ENCODE peak calls at places on chromosomes 5 and 9, in five cellular contexts. C, G, U, P and B are unnamed samples.

GRCh38 chr5:160083012-160083436 is 36.2 kb downstream of the PWWP2A start:
- DNase-seq in C (no peak), P (no peak), G (no peak), U (no peak), B (no peak)

GRCh38 chr9:75930766-75931311 is 40.4 kb downstream of the PCSK5 start:
- DNase-seq in C (no peak), G (no peak), P (no peak), U (no peak), B (no peak)

GRCh38 chr9:127027694-127028093 is 94.7 kb downstream of the ANGPTL2 start:
- DNase-seq in P (no peak), C (no peak), G (no peak), U (no peak), B (no peak)

GRCh38 chr9:132351404-132352050 is 3.3 kb downstream of the SETX start:
- DNase-seq in G (no peak), U (no peak), C (no peak), P (peak; percentile 43), B (no peak)

GRCh38 chr9:93257808-93258331 is 73.9 kb downstream of the WNK2 start:
- DNase-seq in P (no peak), G (no peak), U (no peak), C (peak; percentile 4), B (no peak)

GRCh38 chr5:138226917-138227316 is 13.8 kb upstream of the CDC23 start:
- DNase-seq in P (no peak), G (no peak), C (no peak), U (no peak), B (no peak)

GRCh38 chr5:91586232-91586631 is 203.1 kb upstream of the ARRDC3 start:
- DNase-seq in U (no peak), G (no peak), C (no peak), P (no peak), B (no peak)

GRCh38 chr5:149962040-149962439 is 1.5 kb downstream of the SLC26A2 start:
- DNase-seq in P (peak; percentile 25), U (no peak), G (no peak), C (no peak), B (no peak)

GRCh38 chr5:32536246-32536645 is 49.1 kb upstream of the SUB1 start:
- DNase-seq in G (no peak), P (no peak), C (no peak), U (no peak), B (no peak)

GRCh38 chr5:96278995-96279394 is 154.1 kb downstream of the PCSK1 start:
- DNase-seq in G (no peak), P (no peak), C (no peak), U (no peak), B (no peak)

GRCh38 chr5:123549256-123549904 is 37.4 kb downstream of the CSNK1G3 start:
- DNase-seq in G (no peak), C (no peak), P (peak; percentile 79), U (no peak), B (no peak)

GRCh38 chr9:121658166-121658565 is 6.7 kb downstream of the DAB2IP start:
- DNase-seq in C (no peak), P (no peak), G (no peak), U (peak; percentile 61), B (no peak)

GRCh38 chr5:177389368-177390169 is 5.3 kb downstream of the SLC34A1 start:
- DNase-seq in G (no peak), P (peak; percentile 66), U (no peak), C (peak; percentile 61), B (no peak)

GRCh38 chr5:95969646-95970358 is 8.2 kb upstream of the ELL2 start:
- DNase-seq in U (no peak), G (no peak), C (no peak), P (no peak), B (no peak)

GRCh38 chr9:77092536-77092935 is 73.1 kb downstream of the FOXB2 start:
- DNase-seq in U (no peak), G (no peak), C (no peak), P (no peak), B (no peak)

GRCh38 chr5:79318935-79319614 is 83.1 kb downstream of the JMY start:
- DNase-seq in P (no peak), C (no peak), G (no peak), U (no peak), B (no peak)

GRCh38 chr9:135758870-135759269 is 56.9 kb downstream of the KCNT1 start:
- DNase-seq in U (no peak), P (no peak), C (no peak), G (no peak), B (no peak)

GRCh38 chr5:77083088-77083487 is 4.0 kb downstream of the ZBED3 start:
- DNase-seq in U (no peak), G (no peak), P (no peak), C (no peak), B (no peak)

GRCh38 chr9:93565089-93565488 is 11.3 kb upstream of the PHF2 start:
- DNase-seq in C (no peak), U (no peak), G (no peak), P (peak; percentile 39), B (no peak)

GRCh38 chr9:103183569-103184191 is 188.5 kb downstream of the CYLC2 start:
- DNase-seq in C (no peak), P (no peak), U (no peak), G (no peak), B (no peak)

GRCh38 chr9:136965771-136966484 is 11.4 kb upstream of the PTGDS start:
- DNase-seq in P (peak; percentile 65), C (no peak), G (peak; percentile 66), U (peak; percentile 43), B (no peak)
- H3K27ac ChIP-seq in P (peak overlapping the region; percentile 19), C (no peak overlapping the region), G (peak overlapping the region; percentile 44), U (no peak overlapping the region), B (no peak overlapping the region)

DNA sequence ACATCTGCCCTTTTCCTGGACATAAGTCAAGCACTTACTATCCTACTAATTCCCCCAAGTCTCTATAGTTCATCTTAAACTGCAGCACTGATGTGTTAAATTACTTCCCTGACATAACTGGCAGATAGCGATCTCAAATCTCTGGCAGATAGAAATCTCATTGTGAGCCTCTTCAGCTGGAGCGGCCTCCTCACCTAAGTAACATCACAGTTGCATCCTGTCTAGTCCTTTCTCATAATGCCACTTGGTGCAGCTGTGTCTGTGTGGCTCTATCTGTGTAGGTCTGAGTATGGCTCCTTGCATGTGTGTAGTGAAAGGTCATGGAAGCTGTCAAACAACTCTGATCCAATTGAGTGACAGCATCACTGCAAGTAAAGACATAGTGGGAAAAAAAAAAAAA is 53.6 kb upstream of the FST start:
- DNase-seq in U (no peak), P (no peak), G (no peak), C (no peak), B (no peak)
- H3K27ac ChIP-seq in U (no peak overlapping the region), P (no peak overlapping the region), G (no peak overlapping the region), C (no peak overlapping the region), B (no peak overlapping the region)

GRCh38 chr5:155836404-155836803 is 490.6 kb upstream of the SGCD start:
- DNase-seq in U (no peak), C (no peak), P (no peak), G (no peak), B (no peak)
- H3K27ac ChIP-seq in U (no peak overlapping the region), C (no peak overlapping the region), P (no peak overlapping the region), G (no peak overlapping the region), B (no peak overlapping the region)

DNA sequence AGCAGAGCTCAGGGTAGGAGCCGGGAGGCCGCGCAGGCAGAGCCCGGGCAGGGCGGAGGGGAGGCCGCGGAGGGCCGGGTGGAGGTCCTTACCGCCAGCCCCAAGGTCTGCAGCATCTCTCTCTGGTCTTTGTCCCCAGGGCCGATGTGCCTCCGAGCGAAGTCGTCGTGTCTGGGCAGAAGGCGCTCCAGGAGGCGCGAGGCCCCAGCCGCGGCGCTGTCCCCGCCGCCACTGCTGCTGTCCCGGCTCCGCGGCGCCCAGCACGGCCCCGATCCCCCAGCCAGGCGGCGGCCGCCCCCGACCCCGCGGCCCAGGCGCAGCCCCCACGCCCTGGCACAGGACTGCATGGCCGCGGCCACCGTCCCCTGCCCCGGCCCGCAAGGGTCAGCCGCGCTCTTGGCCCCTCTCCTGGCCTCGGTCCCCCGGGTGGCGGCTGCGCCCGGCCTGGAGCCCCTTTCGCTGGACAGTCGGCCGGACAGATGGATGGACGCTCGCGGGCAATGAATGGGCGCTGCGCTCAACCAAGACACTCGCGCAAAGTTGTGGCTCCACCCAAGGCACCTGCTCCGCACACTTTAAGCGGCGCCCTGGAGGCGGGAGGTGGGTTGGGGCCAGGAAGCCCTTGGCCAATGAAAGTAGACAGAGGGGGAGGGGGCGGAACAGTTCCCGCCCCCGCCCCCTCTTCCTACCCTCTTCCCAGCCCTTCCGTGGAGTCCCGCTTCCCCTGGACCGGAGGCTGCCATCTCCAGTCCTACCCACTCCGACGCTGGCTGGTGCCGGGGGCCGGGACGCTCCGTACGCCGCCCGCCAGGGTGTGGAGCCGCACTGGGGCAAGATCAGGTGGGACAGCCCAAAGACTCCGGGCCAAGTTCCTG is at the start of gene GLDC:
- DNase-seq in U (peak; percentile 12), C (peak; percentile 22), G (peak; percentile 45), P (peak; percentile 53), B (no peak)
- H3K27ac ChIP-seq in U (no peak within 1 kb of the TSS), C (no peak within 1 kb of the TSS), G (no peak within 1 kb of the TSS), P (no peak within 1 kb of the TSS), B (no peak within 1 kb of the TSS)

DNA sequence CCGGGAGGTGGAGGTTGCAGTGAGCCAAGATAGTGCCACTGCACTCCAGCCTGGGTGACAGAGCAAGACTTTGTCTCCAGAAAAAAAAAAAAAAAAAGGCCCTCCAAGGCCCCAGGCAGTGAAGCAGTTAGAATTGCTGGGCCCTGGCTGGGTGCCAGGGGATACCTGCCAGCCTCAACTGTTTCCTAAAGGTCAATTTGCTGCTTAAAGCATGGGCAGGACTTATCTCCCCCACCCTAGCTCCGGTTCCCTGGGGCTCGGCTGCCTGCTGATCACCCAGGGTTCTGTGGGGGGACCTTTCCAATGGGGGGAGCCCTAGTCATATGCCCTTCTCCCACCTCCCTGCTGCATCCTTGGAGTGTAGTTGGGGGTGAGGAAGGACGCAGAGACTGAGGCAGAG is 25.7 kb downstream of the NCS1 start:
- DNase-seq in C (no peak), P (no peak), G (no peak), U (no peak), B (no peak)
- H3K27ac ChIP-seq in C (peak overlapping the region; percentile 15), P (no peak overlapping the region), G (no peak overlapping the region), U (no peak overlapping the region), B (peak overlapping the region; percentile 94)

DNA sequence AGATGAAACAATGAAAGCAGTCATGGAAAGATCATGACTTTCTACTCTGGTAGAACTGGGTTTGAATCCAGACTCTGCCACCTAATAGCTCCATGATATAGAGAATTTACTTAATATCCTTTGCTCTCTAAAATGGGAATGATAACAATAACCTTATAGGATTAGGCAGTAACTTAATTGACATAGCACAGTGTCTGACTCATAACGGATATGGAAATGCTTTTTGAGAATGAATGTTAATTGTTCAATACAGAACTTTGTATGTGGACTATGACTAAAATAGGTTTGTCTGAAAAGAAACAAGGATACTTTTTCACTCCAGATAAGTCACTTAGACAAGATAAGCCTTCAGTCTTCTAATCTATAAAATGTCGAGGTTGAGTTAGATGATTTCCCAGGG is 330.7 kb downstream of the PTPRD start:
- DNase-seq in G (no peak), P (no peak), C (no peak), U (no peak), B (no peak)
- H3K27ac ChIP-seq in G (no peak overlapping the region), P (no peak overlapping the region), C (no peak overlapping the region), U (no peak overlapping the region), B (no peak overlapping the region)